ENCODE peak calls at places on chromosomes 13 and 19, in nine cellular contexts. O is M059J; K is AG10803; V is activated CD8-positive, alpha-beta memory T cell treated with anti-CD3 and anti-CD28 coated beads for 48 hours; D is A172; M is NCI-H460; A is nephron progenitor cell; Z is NCI-H446; B is MCF 10A. G is an unnamed sample.

GRCh38 chr19:38513762-38514167 is 80.3 kb downstream of the RYR1 start:
- DNase-seq in O (no peak), K (no peak), V (no peak), D (no peak), M (no peak), A (no peak), Z (no peak), B (no peak), G (no peak)

GRCh38 chr13:30103161-30103858 is 204.0 kb downstream of the KATNAL1 start:
- DNase-seq in O (no peak), K (no peak), V (no peak), D (no peak), M (no peak), A (no peak), Z (no peak), B (no peak), G (no peak)

GRCh38 chr19:2561895-2562294 is 86.0 kb downstream of the GADD45B start:
- DNase-seq in O (no peak), K (no peak), V (peak; percentile 77), D (no peak), M (no peak), A (no peak), Z (no peak), B (peak; percentile 23), G (no peak)

GRCh38 chr13:20526664-20527063 is 1.0 kb upstream of the CRYL1 start:
- DNase-seq in O (peak; percentile 15), K (peak; percentile 5), V (no peak), D (no peak), M (no peak), A (no peak), Z (no peak), B (no peak), G (no peak)

GRCh38 chr13:94999871-95000270 is 287.5 kb upstream of the SOX21 start:
- DNase-seq in O (peak; percentile 21), K (no peak), V (no peak), D (no peak), M (no peak), A (no peak), Z (no peak), B (peak; percentile 59), G (no peak)

GRCh38 chr13:31096624-31097302 is 64.9 kb downstream of the HSPH1 start:
- DNase-seq in O (peak; percentile 4), K (no peak), V (no peak), D (no peak), M (no peak), A (no peak), Z (no peak), B (peak; percentile 64), G (no peak)

GRCh38 chr13:30340367-30341184 is 33.2 kb upstream of the KATNAL1 start:
- DNase-seq in O (peak; percentile 80), K (peak; percentile 99), V (no peak), D (peak; percentile 55), M (no peak), A (no peak), Z (no peak), B (peak; percentile 82), G (no peak)

GRCh38 chr19:33429891-33430673 is 56.6 kb downstream of the CEBPG start:
- DNase-seq in O (no peak), K (no peak), V (no peak), D (no peak), M (no peak), A (no peak), Z (no peak), B (no peak), G (no peak)

GRCh38 chr19:46299695-46300094 is 2.9 kb downstream of the HIF3A start:
- DNase-seq in O (no peak), K (no peak), V (no peak), D (no peak), M (no peak), A (no peak), Z (peak; percentile 27), B (peak; percentile 27), G (no peak)

GRCh38 chr13:66994097-66994496 is 236.0 kb downstream of the PCDH9 start:
- DNase-seq in O (peak; percentile 24), K (peak; percentile 60), V (no peak), D (peak; percentile 67), M (no peak), A (peak; percentile 75), Z (peak; percentile 35), B (peak; percentile 70), G (no peak)

GRCh38 chr13:109074853-109075252 is 445.4 kb downstream of the MYO16 start:
- DNase-seq in O (no peak), K (no peak), V (no peak), D (no peak), M (no peak), A (no peak), Z (no peak), B (no peak), G (no peak)

GRCh38 chr13:97978661-97979450 is 25.4 kb downstream of the IPO5 start:
- DNase-seq in O (peak; percentile 10), K (peak; percentile 83), V (no peak), D (no peak), M (no peak), A (no peak), Z (no peak), B (peak; percentile 9), G (no peak)